ENCODE peak calls at places on chromosome 1, in six cellular contexts. W, G, H, T, U and L are unnamed samples.

GRCh38 chr1:62208087-62208486 is 13.4 kb downstream of the L1TD1 start:
- DNase-seq in W (no peak), G (no peak), H (no peak), T (no peak), U (no peak), L (no peak)

GRCh38 chr1:42966688-42967609 is 8.3 kb upstream of the SLC2A1 start:
- DNase-seq in W (peak), G (no peak), H (no peak), T (peak), U (no peak), L (peak)

GRCh38 chr1:168498159-168498609 is 45.6 kb downstream of the XCL2 start:
- DNase-seq in W (no peak), G (no peak), H (no peak), T (peak), U (no peak), L (no peak)

GRCh38 chr1:81430955-81431646 is 369.6 kb upstream of the ADGRL2 start:
- DNase-seq in W (no peak), G (no peak), H (no peak), T (no peak), U (no peak), L (no peak)

GRCh38 chr1:178168535-178168934 is 74.6 kb downstream of the RASAL2 start:
- DNase-seq in W (no peak), G (no peak), H (no peak), T (peak), U (no peak), L (no peak)

GRCh38 chr1:73948021-73948420 is 250.0 kb downstream of the LRRIQ3 start:
- DNase-seq in W (no peak), G (no peak), H (no peak), T (no peak), U (no peak), L (no peak)

GRCh38 chr1:162372159-162373071 is 4.2 kb downstream of the SPATA46 start:
- DNase-seq in W (no peak), G (no peak), H (no peak), T (no peak), U (no peak), L (no peak)

GRCh38 chr1:225763815-225764548 is 13.6 kb upstream of the SRP9 start:
- DNase-seq in W (no peak), G (no peak), H (no peak), T (peak), U (no peak), L (no peak)

GRCh38 chr1:14924012-14924452 is 229.5 kb upstream of the TMEM51 start:
- DNase-seq in W (peak), G (peak), H (no peak), T (peak), U (no peak), L (peak)

GRCh38 chr1:87155648-87156047 is 173.0 kb upstream of the LMO4 start:
- DNase-seq in W (no peak), G (no peak), H (no peak), T (no peak), U (no peak), L (peak)

GRCh38 chr1:206826409-206826808 is 39.0 kb upstream of the IL20 start:
- DNase-seq in W (peak), G (no peak), H (no peak), T (no peak), U (no peak), L (no peak)